ENCODE peak calls at places on chromosomes 4 and X, in six cellular contexts. One of them, this sample, is unnamed.

GRCh38 chrX:63686878-63687714 is 97.9 kb downstream of the ARHGEF9 start:
- DNase-seq in A549: peak; percentile 11
- DNase-seq in GM12878: peak; percentile 20
- DNase-seq in endothelial cell of umbilical vein: peak; percentile 38
- DNase-seq in HepG2: peak; percentile 23
- DNase-seq in K562: peak; percentile 21
- DNase-seq in this sample: peak; percentile 41

GRCh38 chr4:169311643-169312365 is 41.0 kb upstream of the SH3RF1 start:
- DNase-seq in endothelial cell of umbilical vein: peak; percentile 57
- DNase-seq in HepG2: peak; percentile 73
- DNase-seq in K562: peak; percentile 57
- DNase-seq in GM12878: peak; percentile 30
- DNase-seq in A549: peak; percentile 36
- DNase-seq in this sample: peak; percentile 57

GRCh38 chrX:88853925-88854324 is 106.9 kb downstream of the CPXCR1 start:
- DNase-seq in HepG2: no peak
- DNase-seq in K562: no peak
- DNase-seq in endothelial cell of umbilical vein: no peak
- DNase-seq in A549: no peak
- DNase-seq in GM12878: no peak
- DNase-seq in this sample: no peak

GRCh38 chr4:68592673-68593072 is 16.6 kb upstream of the UGT2B17 start:
- DNase-seq in K562: no peak
- DNase-seq in HepG2: no peak
- DNase-seq in endothelial cell of umbilical vein: no peak
- DNase-seq in A549: no peak
- DNase-seq in GM12878: no peak
- DNase-seq in this sample: no peak

GRCh38 chr4:60326735-60327134 is 873.4 kb upstream of the ADGRL3 start:
- DNase-seq in A549: no peak
- DNase-seq in GM12878: no peak
- DNase-seq in K562: no peak
- DNase-seq in HepG2: no peak
- DNase-seq in endothelial cell of umbilical vein: no peak
- DNase-seq in this sample: no peak

GRCh38 chrX:135112096-135112729 is 8.1 kb downstream of the ETDB start:
- DNase-seq in endothelial cell of umbilical vein: peak; percentile 39
- DNase-seq in K562: peak; percentile 22
- DNase-seq in GM12878: no peak
- DNase-seq in HepG2: no peak
- DNase-seq in A549: peak; percentile 14
- DNase-seq in this sample: peak; percentile 51

GRCh38 chr4:21195682-21196081 is 495.4 kb downstream of the PACRGL start:
- DNase-seq in HepG2: no peak
- DNase-seq in GM12878: no peak
- DNase-seq in A549: no peak
- DNase-seq in endothelial cell of umbilical vein: no peak
- DNase-seq in K562: no peak
- DNase-seq in this sample: no peak

GRCh38 chr4:19936471-19936870 is 315.2 kb upstream of the SLIT2 start:
- DNase-seq in K562: no peak
- DNase-seq in HepG2: no peak
- DNase-seq in endothelial cell of umbilical vein: no peak
- DNase-seq in A549: no peak
- DNase-seq in GM12878: no peak
- DNase-seq in this sample: peak; percentile 11

GRCh38 chr4:153494562-153494961 is 28.4 kb downstream of the TMEM131L start:
- DNase-seq in K562: no peak
- DNase-seq in HepG2: no peak
- DNase-seq in endothelial cell of umbilical vein: no peak
- DNase-seq in GM12878: no peak
- DNase-seq in A549: no peak
- DNase-seq in this sample: no peak

GRCh38 chr4:124807421-124807820 is 94.9 kb upstream of the ANKRD50 start:
- DNase-seq in A549: no peak
- DNase-seq in K562: no peak
- DNase-seq in HepG2: no peak
- DNase-seq in GM12878: no peak
- DNase-seq in endothelial cell of umbilical vein: no peak
- DNase-seq in this sample: no peak

GRCh38 chr4:40992472-40993298 is 221.7 kb downstream of the APBB2 start:
- DNase-seq in GM12878: peak; percentile 78
- DNase-seq in A549: no peak
- DNase-seq in endothelial cell of umbilical vein: peak; percentile 82
- DNase-seq in K562: no peak
- DNase-seq in HepG2: no peak
- DNase-seq in this sample: peak; percentile 94

GRCh38 chr4:124717101-124717500 is 4.6 kb upstream of the ANKRD50 start:
- DNase-seq in A549: no peak
- DNase-seq in HepG2: no peak
- DNase-seq in GM12878: no peak
- DNase-seq in endothelial cell of umbilical vein: no peak
- DNase-seq in K562: no peak
- DNase-seq in this sample: no peak

DNA sequence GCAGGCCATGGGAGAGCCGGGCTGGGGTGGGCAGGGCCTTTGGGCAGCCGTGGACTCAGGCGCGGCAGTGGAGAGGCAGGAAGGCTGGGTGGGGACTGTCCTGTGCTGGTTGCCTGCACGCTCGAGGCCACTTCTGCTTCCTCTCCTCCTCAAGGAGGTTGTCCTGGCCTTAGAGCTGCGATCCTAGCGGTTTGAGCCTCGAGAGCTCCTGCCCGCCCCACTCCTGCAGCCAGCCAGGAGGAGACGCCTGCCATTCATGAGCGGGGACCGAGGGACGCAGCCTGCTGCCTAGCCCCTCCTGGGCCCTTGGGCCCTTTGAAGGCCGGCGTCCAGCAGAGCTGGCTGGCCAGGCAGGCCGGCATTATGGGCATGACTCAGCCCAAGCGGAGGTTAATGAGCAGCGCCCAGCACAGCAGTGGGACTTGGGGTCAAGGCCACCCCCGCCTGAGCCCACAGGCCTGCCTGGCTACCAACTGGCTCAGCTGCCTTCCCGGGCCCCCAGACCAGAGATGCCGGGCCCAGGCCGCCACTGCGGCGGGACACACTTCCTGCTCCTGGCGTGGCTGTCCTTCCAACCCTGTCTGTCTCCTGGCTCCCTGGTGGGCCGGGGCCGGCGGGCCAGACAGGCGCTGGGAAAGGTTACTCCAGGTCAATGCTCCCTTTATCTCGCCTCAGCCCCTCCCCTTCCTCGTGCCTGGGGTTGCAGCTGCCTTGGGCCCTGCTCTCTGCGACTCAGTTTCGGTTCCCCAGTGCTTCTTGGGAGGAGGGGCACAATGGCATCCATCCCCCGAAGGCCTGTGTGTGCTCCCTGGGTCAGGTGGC is 1.8 kb downstream of the ABCD1 start:
- DNase-seq in HepG2: peak; percentile 75
- DNase-seq in A549: no peak
- DNase-seq in GM12878: peak; percentile 48
- DNase-seq in K562: peak; percentile 75
- DNase-seq in endothelial cell of umbilical vein: peak; percentile 56
- DNase-seq in this sample: peak; percentile 84
- TF ChIP-seq MYC in HepG2: peak; percentile 56
- TF ChIP-seq MYC in A549: no peak
- TF ChIP-seq MYC in GM12878: no peak
- TF ChIP-seq MYC in K562: peak; percentile 41
- TF ChIP-seq MYC in endothelial cell of umbilical vein: no peak
- TF ChIP-seq MYC in this sample: peak; percentile 12

GRCh38 chrX:9151772-9152307 is 117.9 kb upstream of the FAM9B start:
- DNase-seq in HepG2: no peak
- DNase-seq in A549: no peak
- DNase-seq in endothelial cell of umbilical vein: no peak
- DNase-seq in GM12878: no peak
- DNase-seq in K562: no peak
- DNase-seq in this sample: no peak

GRCh38 chrX:9149831-9150230 is 115.9 kb upstream of the FAM9B start:
- DNase-seq in GM12878: no peak
- DNase-seq in HepG2: no peak
- DNase-seq in K562: no peak
- DNase-seq in endothelial cell of umbilical vein: no peak
- DNase-seq in A549: no peak
- DNase-seq in this sample: no peak

GRCh38 chrX:9148626-9149385 is 114.9 kb upstream of the FAM9B start:
- DNase-seq in endothelial cell of umbilical vein: no peak
- DNase-seq in A549: no peak
- DNase-seq in K562: no peak
- DNase-seq in HepG2: no peak
- DNase-seq in GM12878: no peak
- DNase-seq in this sample: no peak

GRCh38 chrX:9147631-9148189 is 113.8 kb upstream of the FAM9B start:
- DNase-seq in HepG2: no peak
- DNase-seq in K562: no peak
- DNase-seq in endothelial cell of umbilical vein: peak; percentile 7
- DNase-seq in GM12878: no peak
- DNase-seq in A549: no peak
- DNase-seq in this sample: no peak

DNA sequence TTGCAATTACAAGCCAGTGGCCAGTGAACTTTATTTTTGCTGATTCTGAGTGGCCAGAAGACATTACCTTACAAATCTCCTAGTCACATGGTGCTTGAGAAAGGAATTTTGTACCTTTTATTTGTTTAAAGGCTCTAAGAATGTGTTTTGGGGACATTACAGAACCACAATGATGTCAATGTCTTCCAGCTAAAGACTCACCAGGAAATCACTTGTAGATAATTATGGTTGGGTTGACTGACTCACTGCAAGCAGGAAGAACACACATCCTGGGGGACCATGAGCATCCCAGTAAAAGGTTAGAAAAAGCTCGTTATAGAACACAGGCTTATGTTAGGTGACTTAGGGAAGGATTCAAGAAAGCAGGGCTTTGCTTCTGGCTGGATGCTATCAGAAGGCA is 119.4 kb upstream of the FAM9B start:
- DNase-seq in endothelial cell of umbilical vein: peak; percentile 11
- DNase-seq in K562: no peak
- DNase-seq in HepG2: no peak
- DNase-seq in GM12878: no peak
- DNase-seq in A549: no peak
- DNase-seq in this sample: no peak
- TF ChIP-seq MAX in endothelial cell of umbilical vein: no peak
- TF ChIP-seq MAX in K562: no peak
- TF ChIP-seq MAX in HepG2: no peak
- TF ChIP-seq MAX in GM12878: no peak
- TF ChIP-seq MAX in A549: no peak
- TF ChIP-seq MAX in this sample: no peak

DNA sequence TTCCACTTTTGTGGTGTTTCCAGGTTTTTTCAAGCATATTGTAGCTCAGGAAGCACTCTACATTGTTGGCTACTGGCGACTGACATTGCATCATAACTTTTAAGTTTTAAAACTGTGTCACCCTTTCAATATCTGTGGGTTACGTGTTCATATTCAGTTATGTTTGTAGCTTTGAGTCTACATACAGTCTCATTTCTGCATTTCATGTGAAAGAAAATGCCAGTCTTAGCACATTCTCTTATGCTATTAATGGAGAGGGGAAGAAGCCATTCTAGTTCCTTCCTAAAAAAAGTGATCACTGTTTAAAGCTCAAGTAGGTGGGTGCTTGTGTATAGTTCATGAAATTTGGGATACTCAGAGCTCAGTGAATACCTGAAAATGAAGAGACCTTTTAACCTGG is 38.2 kb downstream of the DIAPH2 start:
- DNase-seq in endothelial cell of umbilical vein: no peak
- DNase-seq in HepG2: no peak
- DNase-seq in A549: no peak
- DNase-seq in GM12878: no peak
- DNase-seq in K562: no peak
- DNase-seq in this sample: peak; percentile 2
- TF ChIP-seq CTCF in endothelial cell of umbilical vein: no peak
- TF ChIP-seq CTCF in HepG2: no peak
- TF ChIP-seq CTCF in A549: no peak
- TF ChIP-seq CTCF in GM12878: no peak
- TF ChIP-seq CTCF in K562: no peak
- TF ChIP-seq CTCF in this sample: no peak

GRCh38 chr4:180084561-180084960 is 2158.6 kb upstream of the TENM3 start:
- DNase-seq in endothelial cell of umbilical vein: no peak
- DNase-seq in GM12878: no peak
- DNase-seq in HepG2: no peak
- DNase-seq in A549: no peak
- DNase-seq in K562: no peak
- DNase-seq in this sample: no peak

GRCh38 chr4:180081072-180081471 is 2162.1 kb upstream of the TENM3 start:
- DNase-seq in endothelial cell of umbilical vein: no peak
- DNase-seq in GM12878: no peak
- DNase-seq in HepG2: no peak
- DNase-seq in K562: no peak
- DNase-seq in A549: no peak
- DNase-seq in this sample: no peak

GRCh38 chr4:180091710-180092109 is 2151.5 kb upstream of the TENM3 start:
- DNase-seq in endothelial cell of umbilical vein: no peak
- DNase-seq in GM12878: no peak
- DNase-seq in A549: no peak
- DNase-seq in HepG2: no peak
- DNase-seq in K562: no peak
- DNase-seq in this sample: no peak

GRCh38 chr4:180086480-180087170 is 2156.6 kb upstream of the TENM3 start:
- DNase-seq in endothelial cell of umbilical vein: no peak
- DNase-seq in K562: no peak
- DNase-seq in GM12878: no peak
- DNase-seq in HepG2: no peak
- DNase-seq in A549: no peak
- DNase-seq in this sample: no peak
- TF ChIP-seq MYC in endothelial cell of umbilical vein: no peak
- TF ChIP-seq MYC in K562: no peak
- TF ChIP-seq MYC in GM12878: no peak
- TF ChIP-seq MYC in HepG2: no peak
- TF ChIP-seq MYC in A549: no peak
- TF ChIP-seq MYC in this sample: no peak

GRCh38 chr4:7470522-7471128 is 35.9 kb upstream of the PSAPL1 start:
- DNase-seq in K562: no peak
- DNase-seq in endothelial cell of umbilical vein: no peak
- DNase-seq in HepG2: no peak
- DNase-seq in GM12878: no peak
- DNase-seq in A549: no peak
- DNase-seq in this sample: no peak
- TF ChIP-seq MAX in K562: no peak
- TF ChIP-seq MAX in endothelial cell of umbilical vein: no peak
- TF ChIP-seq MAX in HepG2: no peak
- TF ChIP-seq MAX in GM12878: no peak
- TF ChIP-seq MAX in A549: no peak
- TF ChIP-seq MAX in this sample: no peak